ENCODE peak calls at places on chromosome 1, in five cellular contexts. One of them, this sample, is unnamed.

GRCh38 chr1:202144510-202145324 is at the start of gene ARL8A:
- DNase-seq in activated CD8-positive, alpha-beta T cell treated with anti-CD3 and anti-CD28 coated beads for 36 hours: peak; percentile 73
- DNase-seq in PC-3: peak; percentile 49
- DNase-seq in CD4-positive, alpha-beta T cell: peak; percentile 65
- DNase-seq in pancreas: peak; percentile 69
- DNase-seq in this sample: peak; percentile 92

GRCh38 chr1:179137623-179138235 is 55.9 kb downstream of the TOR3A start:
- DNase-seq in PC-3: no peak
- DNase-seq in CD4-positive, alpha-beta T cell: no peak
- DNase-seq in pancreas: no peak
- DNase-seq in activated CD8-positive, alpha-beta T cell treated with anti-CD3 and anti-CD28 coated beads for 36 hours: no peak
- DNase-seq in this sample: no peak

GRCh38 chr1:93605812-93606512 is 75.7 kb downstream of the BCAR3 start:
- DNase-seq in PC-3: peak; percentile 86
- DNase-seq in pancreas: no peak
- DNase-seq in CD4-positive, alpha-beta T cell: no peak
- DNase-seq in activated CD8-positive, alpha-beta T cell treated with anti-CD3 and anti-CD28 coated beads for 36 hours: no peak
- DNase-seq in this sample: no peak

GRCh38 chr1:40712405-40712944 is 21.0 kb downstream of the NFYC start:
- DNase-seq in PC-3: peak; percentile 16
- DNase-seq in activated CD8-positive, alpha-beta T cell treated with anti-CD3 and anti-CD28 coated beads for 36 hours: no peak
- DNase-seq in pancreas: peak; percentile 33
- DNase-seq in CD4-positive, alpha-beta T cell: no peak
- DNase-seq in this sample: no peak

GRCh38 chr1:50023292-50024159 is at the start of gene AGBL4:
- DNase-seq in pancreas: peak; percentile 58
- DNase-seq in PC-3: peak; percentile 4
- DNase-seq in activated CD8-positive, alpha-beta T cell treated with anti-CD3 and anti-CD28 coated beads for 36 hours: peak; percentile 11
- DNase-seq in CD4-positive, alpha-beta T cell: no peak
- DNase-seq in this sample: no peak

GRCh38 chr1:198876371-198876871 is 237.6 kb downstream of the PTPRC start:
- DNase-seq in CD4-positive, alpha-beta T cell: no peak
- DNase-seq in activated CD8-positive, alpha-beta T cell treated with anti-CD3 and anti-CD28 coated beads for 36 hours: no peak
- DNase-seq in PC-3: no peak
- DNase-seq in pancreas: no peak
- DNase-seq in this sample: no peak

GRCh38 chr1:178918328-178918727 is 47.5 kb upstream of the ANGPTL1 start:
- DNase-seq in PC-3: no peak
- DNase-seq in pancreas: no peak
- DNase-seq in CD4-positive, alpha-beta T cell: no peak
- DNase-seq in activated CD8-positive, alpha-beta T cell treated with anti-CD3 and anti-CD28 coated beads for 36 hours: no peak
- DNase-seq in this sample: no peak

GRCh38 chr1:175003521-175003920 is 3.8 kb downstream of the CACYBP start:
- DNase-seq in pancreas: no peak
- DNase-seq in activated CD8-positive, alpha-beta T cell treated with anti-CD3 and anti-CD28 coated beads for 36 hours: no peak
- DNase-seq in PC-3: no peak
- DNase-seq in CD4-positive, alpha-beta T cell: no peak
- DNase-seq in this sample: no peak

GRCh38 chr1:43329995-43330751 is 7.4 kb upstream of the MPL start:
- DNase-seq in pancreas: no peak
- DNase-seq in activated CD8-positive, alpha-beta T cell treated with anti-CD3 and anti-CD28 coated beads for 36 hours: peak; percentile 88
- DNase-seq in CD4-positive, alpha-beta T cell: no peak
- DNase-seq in PC-3: peak; percentile 57
- DNase-seq in this sample: peak; percentile 61

GRCh38 chr1:84620720-84621313 is 46.6 kb upstream of the CTBS start:
- DNase-seq in PC-3: peak; percentile 84
- DNase-seq in activated CD8-positive, alpha-beta T cell treated with anti-CD3 and anti-CD28 coated beads for 36 hours: peak; percentile 84
- DNase-seq in pancreas: peak; percentile 66
- DNase-seq in CD4-positive, alpha-beta T cell: peak; percentile 65
- DNase-seq in this sample: peak; percentile 88

GRCh38 chr1:44408181-44409018 is 3.3 kb downstream of the RNF220 start:
- DNase-seq in CD4-positive, alpha-beta T cell: no peak
- DNase-seq in PC-3: no peak
- DNase-seq in activated CD8-positive, alpha-beta T cell treated with anti-CD3 and anti-CD28 coated beads for 36 hours: peak; percentile 27
- DNase-seq in pancreas: no peak
- DNase-seq in this sample: no peak

GRCh38 chr1:3071507-3072177 is 2.6 kb downstream of the PRDM16 start:
- DNase-seq in PC-3: no peak
- DNase-seq in activated CD8-positive, alpha-beta T cell treated with anti-CD3 and anti-CD28 coated beads for 36 hours: no peak
- DNase-seq in CD4-positive, alpha-beta T cell: no peak
- DNase-seq in pancreas: peak; percentile 38
- DNase-seq in this sample: no peak

GRCh38 chr1:20787775-20788488 is 825 bp upstream of the HP1BP3 start:
- DNase-seq in activated CD8-positive, alpha-beta T cell treated with anti-CD3 and anti-CD28 coated beads for 36 hours: peak; percentile 4
- DNase-seq in pancreas: no peak
- DNase-seq in CD4-positive, alpha-beta T cell: no peak
- DNase-seq in PC-3: peak; percentile 53
- DNase-seq in this sample: peak; percentile 8

GRCh38 chr1:20785907-20786309 is 1.2 kb downstream of the HP1BP3 start:
- DNase-seq in pancreas: no peak
- DNase-seq in activated CD8-positive, alpha-beta T cell treated with anti-CD3 and anti-CD28 coated beads for 36 hours: no peak
- DNase-seq in CD4-positive, alpha-beta T cell: no peak
- DNase-seq in PC-3: peak; percentile 4
- DNase-seq in this sample: peak; percentile 27

GRCh38 chr1:20788489-20788795 is 1.3 kb upstream of the HP1BP3 start:
- DNase-seq in activated CD8-positive, alpha-beta T cell treated with anti-CD3 and anti-CD28 coated beads for 36 hours: no peak
- DNase-seq in CD4-positive, alpha-beta T cell: no peak
- DNase-seq in pancreas: no peak
- DNase-seq in PC-3: no peak
- DNase-seq in this sample: no peak

GRCh38 chr1:20787100-20787774 is at the start of gene HP1BP3:
- DNase-seq in CD4-positive, alpha-beta T cell: peak; percentile 81
- DNase-seq in pancreas: peak; percentile 76
- DNase-seq in activated CD8-positive, alpha-beta T cell treated with anti-CD3 and anti-CD28 coated beads for 36 hours: peak; percentile 76
- DNase-seq in PC-3: peak; percentile 53
- DNase-seq in this sample: peak; percentile 88

GRCh38 chr1:20786310-20787099 is 602 bp downstream of the HP1BP3 start:
- DNase-seq in CD4-positive, alpha-beta T cell: peak; percentile 95
- DNase-seq in pancreas: peak; percentile 93
- DNase-seq in activated CD8-positive, alpha-beta T cell treated with anti-CD3 and anti-CD28 coated beads for 36 hours: peak; percentile 94
- DNase-seq in PC-3: peak; percentile 95
- DNase-seq in this sample: peak; percentile 96
- TF ChIP-seq CTCF in CD4-positive, alpha-beta T cell: no peak
- TF ChIP-seq CTCF in pancreas: no peak
- TF ChIP-seq CTCF in activated CD8-positive, alpha-beta T cell treated with anti-CD3 and anti-CD28 coated beads for 36 hours: no peak
- TF ChIP-seq CTCF in PC-3: no peak
- TF ChIP-seq CTCF in this sample: no peak

DNA sequence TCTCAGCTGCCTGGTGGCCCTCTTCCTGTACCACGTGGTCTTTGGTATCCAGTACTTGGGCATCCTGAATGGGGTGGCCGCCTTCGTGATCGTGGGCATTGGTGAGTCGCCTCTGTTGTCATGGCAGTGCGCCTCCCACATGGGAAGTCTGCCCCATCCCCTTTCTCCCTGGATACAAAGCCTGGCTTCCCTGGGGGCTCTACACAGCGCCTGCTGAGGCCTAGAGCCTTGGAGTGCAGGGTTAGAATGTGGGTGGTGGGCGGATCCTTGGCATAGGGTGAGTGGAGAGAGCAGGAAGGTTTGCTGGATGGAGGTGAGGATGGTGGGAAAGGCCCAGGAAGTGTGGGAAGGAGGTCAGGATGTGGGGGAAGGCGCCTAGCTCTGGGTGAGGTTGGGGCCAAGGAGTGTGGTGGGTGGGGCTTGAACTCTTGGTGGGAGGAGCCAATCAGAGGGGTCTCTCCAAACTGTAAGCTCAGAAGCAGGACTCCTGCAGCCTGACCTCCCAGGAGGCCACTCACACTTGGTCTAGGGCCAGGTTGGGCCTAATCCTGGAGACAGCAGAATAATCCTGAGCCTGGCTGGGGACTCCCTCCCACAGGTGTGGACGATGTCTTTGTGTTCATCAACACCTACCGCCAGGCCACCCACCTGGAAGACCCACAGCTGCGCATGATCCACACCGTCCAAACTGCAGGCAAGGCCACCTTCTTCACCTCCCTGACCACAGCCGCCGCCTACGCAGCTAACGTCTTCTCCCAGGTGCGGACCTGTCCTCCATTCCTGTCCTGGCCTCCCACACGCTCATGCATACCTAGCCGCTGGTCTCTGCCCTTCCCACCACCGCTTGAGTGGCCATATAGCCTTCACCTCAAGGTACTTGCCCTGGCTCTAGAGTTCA is 36.7 kb downstream of the DISP3 start:
- DNase-seq in CD4-positive, alpha-beta T cell: no peak
- DNase-seq in pancreas: no peak
- DNase-seq in PC-3: no peak
- DNase-seq in activated CD8-positive, alpha-beta T cell treated with anti-CD3 and anti-CD28 coated beads for 36 hours: no peak
- DNase-seq in this sample: no peak
- TF ChIP-seq CTCF in CD4-positive, alpha-beta T cell: no peak
- TF ChIP-seq CTCF in pancreas: no peak
- TF ChIP-seq CTCF in PC-3: no peak
- TF ChIP-seq CTCF in activated CD8-positive, alpha-beta T cell treated with anti-CD3 and anti-CD28 coated beads for 36 hours: no peak
- TF ChIP-seq CTCF in this sample: no peak

DNA sequence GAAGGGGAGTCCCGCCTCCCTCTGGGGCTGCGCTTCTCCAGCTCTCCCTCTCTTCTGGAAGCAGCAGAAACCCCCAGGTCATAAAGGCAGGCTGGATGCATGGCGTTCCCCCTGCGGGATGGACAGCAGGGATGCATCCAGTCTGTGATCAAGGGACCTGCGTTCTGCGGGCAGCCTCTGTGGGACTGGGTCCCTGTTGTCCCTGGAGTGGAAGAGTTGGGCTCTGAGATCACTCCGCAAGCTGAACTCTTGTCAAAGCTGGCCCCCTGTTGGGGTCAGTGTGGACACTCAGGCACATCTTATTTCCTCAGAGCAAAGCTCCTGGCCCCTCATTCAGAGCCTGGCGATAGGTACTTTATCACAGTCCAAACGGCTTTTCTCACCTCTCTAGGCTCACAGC is 341.2 kb downstream of the PTPRU start:
- DNase-seq in pancreas: no peak
- DNase-seq in CD4-positive, alpha-beta T cell: no peak
- DNase-seq in activated CD8-positive, alpha-beta T cell treated with anti-CD3 and anti-CD28 coated beads for 36 hours: no peak
- DNase-seq in PC-3: no peak
- DNase-seq in this sample: no peak
- TF ChIP-seq CTCF in pancreas: no peak
- TF ChIP-seq CTCF in CD4-positive, alpha-beta T cell: no peak
- TF ChIP-seq CTCF in activated CD8-positive, alpha-beta T cell treated with anti-CD3 and anti-CD28 coated beads for 36 hours: no peak
- TF ChIP-seq CTCF in PC-3: no peak
- TF ChIP-seq CTCF in this sample: no peak

GRCh38 chr1:66439028-66439427 is 94.9 kb upstream of the SGIP1 start:
- DNase-seq in PC-3: peak; percentile 36
- DNase-seq in activated CD8-positive, alpha-beta T cell treated with anti-CD3 and anti-CD28 coated beads for 36 hours: no peak
- DNase-seq in CD4-positive, alpha-beta T cell: no peak
- DNase-seq in pancreas: no peak
- DNase-seq in this sample: peak; percentile 32

GRCh38 chr1:66445492-66446181 is 88.3 kb upstream of the SGIP1 start:
- DNase-seq in CD4-positive, alpha-beta T cell: peak; percentile 50
- DNase-seq in PC-3: no peak
- DNase-seq in activated CD8-positive, alpha-beta T cell treated with anti-CD3 and anti-CD28 coated beads for 36 hours: peak; percentile 79
- DNase-seq in pancreas: no peak
- DNase-seq in this sample: peak; percentile 45

GRCh38 chr1:66446261-66447001 is 87.5 kb upstream of the SGIP1 start:
- DNase-seq in CD4-positive, alpha-beta T cell: no peak
- DNase-seq in PC-3: peak; percentile 86
- DNase-seq in activated CD8-positive, alpha-beta T cell treated with anti-CD3 and anti-CD28 coated beads for 36 hours: peak; percentile 31
- DNase-seq in pancreas: no peak
- DNase-seq in this sample: peak; percentile 61

GRCh38 chr1:66444438-66445265 is 89.3 kb upstream of the SGIP1 start:
- DNase-seq in activated CD8-positive, alpha-beta T cell treated with anti-CD3 and anti-CD28 coated beads for 36 hours: no peak
- DNase-seq in pancreas: no peak
- DNase-seq in PC-3: no peak
- DNase-seq in CD4-positive, alpha-beta T cell: no peak
- DNase-seq in this sample: no peak

DNA sequence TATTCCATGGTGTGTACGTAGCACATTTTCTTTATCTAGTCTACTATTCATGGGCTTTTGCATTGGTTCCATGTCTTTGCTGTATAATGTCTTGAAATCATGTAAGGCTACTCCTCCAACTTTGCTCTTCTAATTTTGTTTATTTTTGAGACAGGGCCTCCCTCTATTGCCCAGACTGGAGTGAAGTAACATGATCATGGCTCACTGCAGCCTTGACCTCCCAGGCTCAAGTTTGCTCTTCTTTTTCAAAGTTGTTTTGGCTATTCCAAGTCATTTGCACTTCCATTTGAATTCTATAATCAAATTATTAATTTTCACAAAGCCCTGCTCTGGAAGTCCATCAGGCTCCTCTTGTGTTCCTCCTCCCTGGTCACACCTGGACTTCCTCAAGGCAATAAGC is 90.2 kb upstream of the SGIP1 start:
- DNase-seq in CD4-positive, alpha-beta T cell: no peak
- DNase-seq in PC-3: no peak
- DNase-seq in pancreas: no peak
- DNase-seq in activated CD8-positive, alpha-beta T cell treated with anti-CD3 and anti-CD28 coated beads for 36 hours: no peak
- DNase-seq in this sample: no peak
- TF ChIP-seq CTCF in CD4-positive, alpha-beta T cell: no peak
- TF ChIP-seq CTCF in PC-3: no peak
- TF ChIP-seq CTCF in pancreas: no peak
- TF ChIP-seq CTCF in activated CD8-positive, alpha-beta T cell treated with anti-CD3 and anti-CD28 coated beads for 36 hours: no peak
- TF ChIP-seq CTCF in this sample: peak; percentile 47

GRCh38 chr1:119811985-119812557 is 811 bp upstream of the REG4 start:
- DNase-seq in PC-3: no peak
- DNase-seq in CD4-positive, alpha-beta T cell: no peak
- DNase-seq in activated CD8-positive, alpha-beta T cell treated with anti-CD3 and anti-CD28 coated beads for 36 hours: no peak
- DNase-seq in pancreas: no peak
- DNase-seq in this sample: no peak

GRCh38 chr1:119808491-119808890 is 2.8 kb downstream of the REG4 start:
- DNase-seq in pancreas: no peak
- DNase-seq in activated CD8-positive, alpha-beta T cell treated with anti-CD3 and anti-CD28 coated beads for 36 hours: no peak
- DNase-seq in PC-3: peak; percentile 48
- DNase-seq in CD4-positive, alpha-beta T cell: no peak
- DNase-seq in this sample: no peak

GRCh38 chr1:119806489-119806888 is 4.8 kb downstream of the REG4 start:
- DNase-seq in pancreas: no peak
- DNase-seq in CD4-positive, alpha-beta T cell: no peak
- DNase-seq in PC-3: no peak
- DNase-seq in activated CD8-positive, alpha-beta T cell treated with anti-CD3 and anti-CD28 coated beads for 36 hours: no peak
- DNase-seq in this sample: no peak

GRCh38 chr1:119811428-119811827 is at the start of gene REG4:
- DNase-seq in PC-3: no peak
- DNase-seq in activated CD8-positive, alpha-beta T cell treated with anti-CD3 and anti-CD28 coated beads for 36 hours: no peak
- DNase-seq in CD4-positive, alpha-beta T cell: no peak
- DNase-seq in pancreas: no peak
- DNase-seq in this sample: no peak

DNA sequence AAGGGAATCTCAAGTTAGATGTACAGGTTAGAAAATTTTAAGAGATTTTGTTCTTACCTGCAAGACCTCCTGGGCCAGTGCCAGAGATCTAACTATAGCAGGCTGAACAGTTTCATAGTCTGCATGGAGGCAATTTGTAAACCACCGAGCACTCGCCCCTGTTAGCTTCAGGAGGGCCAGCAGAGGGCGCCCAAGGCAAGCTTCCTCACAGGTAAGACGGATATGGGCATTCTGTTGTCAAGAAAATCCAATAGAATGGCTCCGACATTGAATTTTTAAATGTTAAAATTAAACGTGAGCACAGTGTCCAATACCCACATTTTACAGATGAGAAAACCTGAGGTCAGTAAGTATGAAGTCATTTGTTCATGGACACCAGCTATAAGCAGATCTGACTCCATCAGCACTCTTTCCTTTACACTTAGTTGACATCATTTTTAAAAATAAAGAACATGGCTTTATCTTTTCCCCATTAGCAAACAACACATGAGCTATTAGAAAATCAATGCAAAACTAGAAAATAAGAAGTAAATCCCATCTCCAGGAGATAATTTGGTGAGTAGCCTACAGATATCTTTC is 2.2 kb downstream of the REG4 start:
- DNase-seq in CD4-positive, alpha-beta T cell: peak; percentile 58
- DNase-seq in activated CD8-positive, alpha-beta T cell treated with anti-CD3 and anti-CD28 coated beads for 36 hours: peak; percentile 85
- DNase-seq in PC-3: peak; percentile 78
- DNase-seq in pancreas: peak; percentile 60
- DNase-seq in this sample: peak; percentile 71
- TF ChIP-seq CTCF in CD4-positive, alpha-beta T cell: peak; percentile 88
- TF ChIP-seq CTCF in activated CD8-positive, alpha-beta T cell treated with anti-CD3 and anti-CD28 coated beads for 36 hours: peak; percentile 91
- TF ChIP-seq CTCF in PC-3: peak; percentile 94
- TF ChIP-seq CTCF in pancreas: peak; percentile 81
- TF ChIP-seq CTCF in this sample: peak; percentile 85

GRCh38 chr1:1356796-1357401 is 1.5 kb downstream of the MXRA8 start:
- DNase-seq in PC-3: no peak
- DNase-seq in pancreas: peak; percentile 14
- DNase-seq in activated CD8-positive, alpha-beta T cell treated with anti-CD3 and anti-CD28 coated beads for 36 hours: no peak
- DNase-seq in CD4-positive, alpha-beta T cell: no peak
- DNase-seq in this sample: no peak
- TF ChIP-seq CTCF in PC-3: no peak
- TF ChIP-seq CTCF in pancreas: no peak
- TF ChIP-seq CTCF in activated CD8-positive, alpha-beta T cell treated with anti-CD3 and anti-CD28 coated beads for 36 hours: no peak
- TF ChIP-seq CTCF in CD4-positive, alpha-beta T cell: no peak
- TF ChIP-seq CTCF in this sample: no peak